ENCODE peak calls at places on chromosome 14, in nine cellular contexts. H is foreskin fibroblast; X is stimulated activated CD4-positive, alpha-beta T cell treated with anti-CD3 and anti-CD28 coated beads, Interleukin-12 subunit alpha, Interleukin-12 subunit beta, amount 100 ng/mL, for 4 hours; K is astrocyte of the spinal cord; A is NCI-H1105; E is EH; N is activated CD4-positive, alpha-beta T cell treated with anti-CD3 and anti-CD28 coated beads for 48 hours; M is NCI-H345; V is AG04450. G is an unnamed sample.

GRCh38 chr14:91352696-91353692 is 64.6 kb downstream of the CCDC88C start:
- DNase-seq in H (no peak), X (no peak), K (no peak), A (no peak), E (no peak), N (no peak), M (no peak), V (no peak), G (no peak)

GRCh38 chr14:69553221-69553620 is 21.4 kb downstream of the CCDC177 start:
- DNase-seq in H (peak), X (no peak), K (no peak), A (no peak), E (peak), N (no peak), M (no peak), V (peak), G (no peak)

GRCh38 chr14:30751646-30752416 is 122.5 kb upstream of the COCH start:
- DNase-seq in H (no peak), X (no peak), K (no peak), A (no peak), E (no peak), N (peak), M (no peak), V (no peak), G (no peak)

GRCh38 chr14:67719866-67720265 is 18.2 kb downstream of the RDH12 start:
- DNase-seq in H (no peak), X (no peak), K (no peak), A (no peak), E (no peak), N (no peak), M (no peak), V (no peak), G (no peak)

GRCh38 chr14:51873221-51873893 is 12.9 kb downstream of the GNG2 start:
- DNase-seq in H (peak), X (no peak), K (peak), A (peak), E (peak), N (peak), M (peak), V (peak), G (peak)

GRCh38 chr14:75200451-75200850 is 24.0 kb upstream of the TMED10 start:
- DNase-seq in H (no peak), X (no peak), K (no peak), A (peak), E (no peak), N (no peak), M (peak), V (no peak), G (peak)

GRCh38 chr14:22715186-22715812 is 51.2 kb upstream of the OXA1L start:
- DNase-seq in H (no peak), X (no peak), K (no peak), A (no peak), E (no peak), N (no peak), M (no peak), V (no peak), G (no peak)

GRCh38 chr14:44418856-44419255 is 88.2 kb downstream of the FSCB start:
- DNase-seq in H (no peak), X (no peak), K (no peak), A (no peak), E (no peak), N (no peak), M (no peak), V (no peak), G (no peak)

GRCh38 chr14:102481791-102482238 is 27.8 kb downstream of the ANKRD9 start:
- DNase-seq in H (no peak), X (no peak), K (no peak), A (no peak), E (peak), N (no peak), M (no peak), V (no peak), G (no peak)

GRCh38 chr14:53953828-53954550 is 2.6 kb downstream of the BMP4 start:
- DNase-seq in H (peak), X (no peak), K (peak), A (no peak), E (peak), N (no peak), M (peak), V (no peak), G (peak)

GRCh38 chr14:92441751-92442477 is 71.7 kb upstream of the RIN3 start:
- DNase-seq in H (no peak), X (no peak), K (no peak), A (no peak), E (peak), N (no peak), M (no peak), V (no peak), G (no peak)

GRCh38 chr14:38208825-38209562 is 1.3 kb downstream of the SSTR1 start:
- DNase-seq in H (peak), X (no peak), K (peak), A (no peak), E (peak), N (peak), M (peak), V (no peak), G (peak)

GRCh38 chr14:67733609-67734008 is 31.9 kb downstream of the RDH12 start:
- DNase-seq in H (no peak), X (no peak), K (no peak), A (no peak), E (no peak), N (no peak), M (no peak), V (no peak), G (no peak)

GRCh38 chr14:53542692-53543091 is 389.6 kb upstream of the DDHD1 start:
- DNase-seq in H (peak), X (no peak), K (peak), A (peak), E (peak), N (no peak), M (peak), V (no peak), G (peak)

GRCh38 chr14:69475194-69475818 is 9.2 kb upstream of the PLEKHD1 start:
- DNase-seq in H (peak), X (no peak), K (peak), A (peak), E (peak), N (peak), M (peak), V (no peak), G (no peak)

GRCh38 chr14:99035268-99035667 is 236.7 kb downstream of the BCL11B start:
- DNase-seq in H (peak), X (no peak), K (peak), A (no peak), E (peak), N (no peak), M (no peak), V (no peak), G (peak)

GRCh38 chr14:53064461-53064860 is 88.7 kb downstream of the DDHD1 start:
- DNase-seq in H (no peak), X (no peak), K (no peak), A (no peak), E (no peak), N (no peak), M (no peak), V (no peak), G (no peak)

GRCh38 chr14:65103150-65103760 is 938 bp upstream of the MAX start:
- DNase-seq in H (peak), X (no peak), K (no peak), A (no peak), E (no peak), N (peak), M (peak), V (no peak), G (peak)

GRCh38 chr14:24260026-24260779 is 2.8 kb downstream of the TGM1 start:
- DNase-seq in H (no peak), X (no peak), K (no peak), A (no peak), E (no peak), N (no peak), M (no peak), V (no peak), G (no peak)

G was measured in LoVo.